ENCODE peak calls at places on chromosomes 12 and 14, in six cellular contexts. K is M059J; L is activated CD4-positive, alpha-beta T cell treated with anti-CD3 and anti-CD28 coated beads, Interleukin-2, amount 10 ng/mL, durations not matched to agents 7 days and 5 days; M is AML-193; F is AG04450; C is Calu3. N is an unnamed sample.
A peak's percentile ranks its signal among the peaks of the same experiment; 100 is the strongest.

GRCh38 chr12:10554971-10555481 is 49.3 kb downstream of the EIF2S3B start:
- DNase-seq in K (no peak), L (no peak), M (no peak), F (no peak), C (no peak), N (no peak)

GRCh38 chr14:77557391-77557790 is 58.8 kb upstream of the ISM2 start:
- DNase-seq in K (no peak), L (no peak), M (no peak), F (no peak), C (no peak), N (no peak)

GRCh38 chr14:55662757-55663156 is 82.8 kb downstream of the KTN1 start:
- DNase-seq in K (no peak), L (no peak), M (no peak), F (no peak), C (no peak), N (no peak)

GRCh38 chr12:112537710-112538396 is 119.1 kb downstream of the PTPN11 start:
- DNase-seq in K (peak; percentile 88), L (no peak), M (no peak), F (no peak), C (peak; percentile 75), N (no peak)

GRCh38 chr14:76647699-76648298 is 113.5 kb upstream of the VASH1 start:
- DNase-seq in K (peak; percentile 59), L (peak; percentile 31), M (peak; percentile 58), F (peak; percentile 23), C (peak; percentile 36), N (no peak)

GRCh38 chr12:75850751-75851462 is 180.7 kb downstream of the PHLDA1 start:
- DNase-seq in K (peak; percentile 91), L (no peak), M (no peak), F (peak; percentile 34), C (no peak), N (no peak)

GRCh38 chr12:2354151-2354991 is 301.6 kb downstream of the CACNA1C start:
- DNase-seq in K (no peak), L (no peak), M (no peak), F (no peak), C (no peak), N (no peak)

GRCh38 chr12:43760396-43760795 is 1.6 kb downstream of the IRAK4 start:
- DNase-seq in K (no peak), L (no peak), M (no peak), F (no peak), C (no peak), N (no peak)

GRCh38 chr12:113781415-113782198 is 184.5 kb downstream of the RBM19 start:
- DNase-seq in K (peak; percentile 48), L (no peak), M (no peak), F (no peak), C (no peak), N (no peak)

GRCh38 chr12:39777465-39777864 is 157.9 kb upstream of the ABCD2 start:
- DNase-seq in K (no peak), L (no peak), M (no peak), F (no peak), C (no peak), N (no peak)